ENCODE peak calls at places on chromosomes 7 and 10, in eight cellular contexts. X, Z, F, D, B, W, P and L are unnamed samples.

GRCh38 chr10:90326498-90327267 is 531.2 kb downstream of the HTR7 start:
- DNase-seq in X (peak; percentile 71), Z (no peak), F (peak; percentile 76), D (no peak), B (peak; percentile 66), W (peak; percentile 75), P (no peak), L (no peak)

GRCh38 chr7:98202367-98203195 is 8.7 kb upstream of the BHLHA15 start:
- DNase-seq in X (no peak), Z (no peak), F (no peak), D (peak; percentile 40), B (no peak), W (peak; percentile 49), P (peak; percentile 81), L (no peak)

GRCh38 chr7:138979988-138980574 is 1.1 kb downstream of the KIAA1549 start:
- DNase-seq in X (peak; percentile 52), Z (no peak), F (no peak), D (no peak), B (no peak), W (peak; percentile 45), P (no peak), L (peak; percentile 41)

GRCh38 chr10:133400624-133401424 is 6.9 kb downstream of the MTG1 start:
- DNase-seq in X (no peak), Z (no peak), F (no peak), D (no peak), B (no peak), W (no peak), P (no peak), L (no peak)

GRCh38 chr7:99752354-99752753 is 17.4 kb upstream of the CYP3A7 start:
- DNase-seq in X (peak; percentile 6), Z (no peak), F (no peak), D (no peak), B (no peak), W (peak; percentile 23), P (no peak), L (peak; percentile 21)

GRCh38 chr7:137001041-137001440 is 132.6 kb downstream of the CHRM2 start:
- DNase-seq in X (peak; percentile 68), Z (no peak), F (no peak), D (no peak), B (no peak), W (no peak), P (no peak), L (no peak)

GRCh38 chr7:557556-557877 is 37.9 kb upstream of the PDGFA start:
- DNase-seq in X (no peak), Z (no peak), F (no peak), D (no peak), B (no peak), W (no peak), P (no peak), L (no peak)

GRCh38 chr7:54260868-54261475 is 281.2 kb upstream of the VSTM2A start:
- DNase-seq in X (peak; percentile 1), Z (no peak), F (peak; percentile 63), D (no peak), B (peak; percentile 86), W (peak; percentile 99), P (no peak), L (no peak)

GRCh38 chr7:142629588-142630260 is 119.5 kb upstream of the PRSS1 start:
- DNase-seq in X (peak; percentile 81), Z (no peak), F (no peak), D (no peak), B (peak; percentile 13), W (no peak), P (no peak), L (no peak)

GRCh38 chr10:76456190-76456589 is 1024.8 kb downstream of the LRMDA start:
- DNase-seq in X (peak; percentile 20), Z (no peak), F (no peak), D (no peak), B (peak; percentile 57), W (no peak), P (no peak), L (no peak)

GRCh38 chr7:86954960-86955359 is 104.5 kb downstream of the ELAPOR2 start:
- DNase-seq in X (no peak), Z (no peak), F (no peak), D (no peak), B (no peak), W (no peak), P (no peak), L (no peak)

GRCh38 chr10:78408011-78408410 is 374.3 kb downstream of the RPS24 start:
- DNase-seq in X (no peak), Z (no peak), F (no peak), D (no peak), B (no peak), W (no peak), P (no peak), L (no peak)

GRCh38 chr10:69721690-69722310 is 79.9 kb upstream of the COL13A1 start:
- DNase-seq in X (peak; percentile 68), Z (no peak), F (no peak), D (no peak), B (peak; percentile 34), W (peak; percentile 33), P (no peak), L (no peak)

GRCh38 chr7:115070311-115070710 is 148.4 kb downstream of the MDFIC start:
- DNase-seq in X (no peak), Z (no peak), F (no peak), D (no peak), B (peak; percentile 36), W (peak; percentile 13), P (no peak), L (no peak)

GRCh38 chr10:90192825-90193224 is 491.4 kb downstream of the KIF20B start:
- DNase-seq in X (no peak), Z (no peak), F (no peak), D (no peak), B (no peak), W (no peak), P (no peak), L (peak; percentile 63)

GRCh38 chr10:22491931-22492615 is 146.8 kb downstream of the SPAG6 start:
- DNase-seq in X (no peak), Z (no peak), F (no peak), D (no peak), B (peak; percentile 51), W (no peak), P (no peak), L (no peak)

GRCh38 chr10:47278720-47279119 is 21.3 kb upstream of the GDF10 start:
- DNase-seq in X (no peak), Z (no peak), F (no peak), D (no peak), B (no peak), W (no peak), P (no peak), L (no peak)

GRCh38 chr10:62616885-62617635 is 187.5 kb upstream of the ADO start:
- DNase-seq in X (no peak), Z (no peak), F (no peak), D (no peak), B (no peak), W (no peak), P (no peak), L (no peak)

GRCh38 chr10:71213127-71213616 is 802 bp downstream of the UNC5B start:
- DNase-seq in X (peak; percentile 81), Z (no peak), F (no peak), D (peak; percentile 12), B (no peak), W (peak; percentile 81), P (peak; percentile 45), L (peak; percentile 60)

GRCh38 chr10:13078912-13079775 is 20.8 kb upstream of the OPTN start:
- DNase-seq in X (no peak), Z (no peak), F (no peak), D (no peak), B (peak; percentile 36), W (no peak), P (no peak), L (no peak)

GRCh38 chr10:57362811-57363210 is 904.9 kb downstream of the IPMK start:
- DNase-seq in X (no peak), Z (no peak), F (no peak), D (no peak), B (no peak), W (no peak), P (no peak), L (no peak)

GRCh38 chr10:52895066-52895465 is 122.5 kb upstream of the MBL2 start:
- DNase-seq in X (no peak), Z (no peak), F (no peak), D (no peak), B (no peak), W (no peak), P (no peak), L (no peak)

GRCh38 chr7:25722856-25723255 is 429.1 kb upstream of the NFE2L3 start:
- DNase-seq in X (no peak), Z (no peak), F (no peak), D (no peak), B (no peak), W (no peak), P (no peak), L (no peak)

GRCh38 chr10:14173706-14174594 is 156.8 kb downstream of the FRMD4A start:
- DNase-seq in X (peak; percentile 51), Z (no peak), F (no peak), D (no peak), B (peak; percentile 31), W (no peak), P (no peak), L (peak; percentile 77)

GRCh38 chr10:113961261-113961938 is 82.3 kb upstream of the ADRB1 start:
- DNase-seq in X (no peak), Z (no peak), F (no peak), D (no peak), B (no peak), W (no peak), P (no peak), L (no peak)

GRCh38 chr7:108497082-108497725 is 28.7 kb downstream of the PNPLA8 start:
- DNase-seq in X (peak; percentile 58), Z (peak; percentile 37), F (peak; percentile 1), D (peak; percentile 12), B (peak; percentile 48), W (peak; percentile 44), P (peak; percentile 67), L (peak; percentile 64)

GRCh38 chr7:157684596-157685429 is 348.0 kb downstream of the DNAJB6 start:
- DNase-seq in X (no peak), Z (no peak), F (no peak), D (no peak), B (no peak), W (no peak), P (no peak), L (no peak)

GRCh38 chr7:118153551-118154177 is 30.3 kb upstream of the LSM8 start:
- DNase-seq in X (peak; percentile 17), Z (no peak), F (no peak), D (no peak), B (peak; percentile 6), W (peak; percentile 27), P (peak; percentile 13), L (peak; percentile 37)

GRCh38 chr10:9863559-9864121 is 1154.0 kb upstream of the CELF2 start:
- DNase-seq in X (no peak), Z (no peak), F (no peak), D (no peak), B (no peak), W (no peak), P (no peak), L (no peak)

GRCh38 chr7:134514663-134515062 is 12.7 kb upstream of the AKR1B10 start:
- DNase-seq in X (peak; percentile 81), Z (peak; percentile 20), F (no peak), D (no peak), B (peak; percentile 83), W (peak; percentile 62), P (peak; percentile 57), L (peak; percentile 70)

GRCh38 chr7:12067156-12067831 is 143.8 kb upstream of the TMEM106B start:
- DNase-seq in X (peak; percentile 49), Z (peak; percentile 33), F (no peak), D (peak; percentile 23), B (peak; percentile 50), W (peak; percentile 47), P (peak; percentile 14), L (peak; percentile 73)

GRCh38 chr7:77331938-77332695 is 84.0 kb downstream of the GSAP start:
- DNase-seq in X (peak; percentile 88), Z (peak; percentile 17), F (peak; percentile 63), D (peak; percentile 11), B (peak; percentile 91), W (peak; percentile 69), P (peak; percentile 75), L (peak; percentile 82)

GRCh38 chr10:123891147-123892011 is at the start of gene CPXM2:
- DNase-seq in X (no peak), Z (no peak), F (no peak), D (no peak), B (no peak), W (no peak), P (no peak), L (no peak)

GRCh38 chr10:117365612-117366011 is 9.6 kb downstream of the PDZD8 start:
- DNase-seq in X (no peak), Z (no peak), F (no peak), D (no peak), B (peak; percentile 10), W (no peak), P (no peak), L (no peak)